ENCODE peak calls at places on chromosomes 2 and 18, in five cellular contexts. G is GM23248, S is H9, B is IMR-90, Z is astrocyte. E is an unnamed sample.

GRCh38 chr2:8154936-8155335 is 526.9 kb upstream of the ID2 start:
- DNase-seq in S (no peak), B (peak; percentile 85), G (peak; percentile 87), Z (peak; percentile 60), E (no peak)

GRCh38 chr2:241639385-241639784 is 1.9 kb downstream of the ATG4B start:
- DNase-seq in B (no peak), S (no peak), G (no peak), Z (no peak), E (no peak)

GRCh38 chr2:70123051-70123828 is 36.0 kb downstream of the PCBP1 start:
- DNase-seq in S (peak; percentile 94), B (peak; percentile 50), Z (peak; percentile 51), G (peak; percentile 67), E (no peak)

GRCh38 chr2:128640847-128641360 is 322.2 kb upstream of the HS6ST1 start:
- DNase-seq in Z (no peak), B (no peak), S (no peak), G (no peak), E (no peak)

GRCh38 chr2:53784431-53784830 is 2.3 kb downstream of the ASB3 start:
- DNase-seq in Z (peak; percentile 23), S (no peak), B (peak; percentile 40), G (peak; percentile 62), E (no peak)

GRCh38 chr2:8306530-8307351 is 375.1 kb upstream of the ID2 start:
- DNase-seq in Z (peak; percentile 78), G (peak; percentile 23), B (peak; percentile 90), S (peak; percentile 2), E (no peak)

GRCh38 chr2:215529271-215529670 is 93.4 kb upstream of the FN1 start:
- DNase-seq in Z (peak; percentile 84), S (no peak), G (peak; percentile 81), B (peak; percentile 81), E (no peak)

GRCh38 chr18:42414756-42415454 is 459.9 kb downstream of the PIK3C3 start:
- DNase-seq in Z (peak; percentile 97), B (no peak), G (peak; percentile 75), S (no peak), E (no peak)

GRCh38 chr18:48875942-48876511 is 74.7 kb downstream of the SMAD7 start:
- DNase-seq in B (no peak), Z (no peak), G (no peak), S (peak; percentile 72), E (no peak)

GRCh38 chr2:24915796-24916195 is 4.2 kb downstream of the ADCY3 start:
- DNase-seq in Z (no peak), B (peak; percentile 35), G (peak; percentile 41), S (no peak), E (no peak)

GRCh38 chr2:24918326-24919099 is 1.5 kb downstream of the ADCY3 start:
- DNase-seq in S (no peak), B (no peak), G (peak; percentile 27), Z (no peak), E (no peak)

GRCh38 chr2:24919100-24919976 is 699 bp downstream of the ADCY3 start:
- DNase-seq in B (peak; percentile 12), G (peak; percentile 65), Z (no peak), S (no peak), E (peak; percentile 72)

GRCh38 chr2:24917086-24917485 is 3.0 kb downstream of the ADCY3 start:
- DNase-seq in Z (peak; percentile 23), G (peak; percentile 35), B (no peak), S (no peak), E (no peak)

GRCh38 chr2:24917731-24918325 is 2.2 kb downstream of the ADCY3 start:
- DNase-seq in Z (no peak), B (no peak), G (no peak), S (no peak), E (no peak)
- H3K4me2 ChIP-seq in Z (peak overlapping the region; percentile 19), B (peak overlapping the region; percentile 23), G (no peak overlapping the region), S (no peak overlapping the region), E (peak overlapping the region; percentile 99)

GRCh38 chr2:218886461-218886947 is 5.9 kb downstream of the WNT10A start:
- DNase-seq in G (no peak), B (no peak), S (no peak), Z (no peak), E (no peak)

GRCh38 chr2:218885981-218886447 is 5.4 kb downstream of the WNT10A start:
- DNase-seq in Z (no peak), B (no peak), G (no peak), S (no peak), E (peak; percentile 69)

GRCh38 chr2:218883491-218884490 is 3.1 kb downstream of the WNT10A start:
- DNase-seq in B (no peak), Z (no peak), G (peak; percentile 66), S (no peak), E (no peak)

GRCh38 chr2:218882866-218883366 is 2.3 kb downstream of the WNT10A start:
- DNase-seq in Z (no peak), B (no peak), G (peak; percentile 88), S (no peak), E (no peak)

DNA sequence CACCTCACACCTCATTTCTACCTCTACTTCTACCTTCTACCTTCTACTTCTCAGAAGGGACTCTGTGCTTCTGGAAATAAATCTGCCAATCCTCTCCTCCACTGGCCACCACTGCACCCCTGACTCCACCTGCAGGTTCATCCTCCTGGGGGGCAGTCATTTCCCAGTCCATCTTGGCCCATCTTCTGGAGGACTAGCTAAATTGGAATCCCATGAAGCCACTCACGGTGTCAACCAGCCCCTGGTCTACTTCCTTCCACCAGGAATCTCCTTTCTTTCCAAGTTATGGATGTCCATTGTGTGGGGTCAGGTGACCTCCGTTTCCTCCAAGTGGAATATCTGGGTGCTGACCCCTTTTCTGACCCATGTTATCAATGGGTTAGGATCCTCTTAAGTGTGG is 3.9 kb downstream of the WNT10A start:
- DNase-seq in Z (no peak), G (no peak), B (no peak), S (no peak), E (no peak)
- H3K27me3 ChIP-seq in Z (peaks cover 75% of the 10 kb centered on the region), G (peaks cover 23% of the 10 kb centered on the region), B (peaks cover 82% of the 10 kb centered on the region), S (peaks cover 77% of the 10 kb centered on the region), E (no peaks in the 10 kb centered on the region)

GRCh38 chr2:227608469-227609338 is 5.9 kb downstream of the SCYGR3 start:
- DNase-seq in G (no peak), S (no peak), B (no peak), Z (no peak), E (no peak)
- H3K4me2 ChIP-seq in G (no peak overlapping the region), S (no peak overlapping the region), B (no peak overlapping the region), Z (no peak overlapping the region), E (no peak overlapping the region)

GRCh38 chr2:134451347-134451630 is 197.4 kb downstream of the MGAT5 start:
- DNase-seq in Z (no peak), B (no peak), S (no peak), G (no peak), E (no peak)
- H3K27me3 ChIP-seq in Z (no peaks in the 10 kb centered on the region), B (no peaks in the 10 kb centered on the region), S (no peaks in the 10 kb centered on the region), G (no peaks in the 10 kb centered on the region), E (no peaks in the 10 kb centered on the region)

E was measured in Karpas-422.